ENCODE peak calls at places on chromosomes 5 and 9, in ten cellular contexts. One of them, this sample, is unnamed.

GRCh38 chr9:118578467-118578866 is 790.8 kb downstream of the BRINP1 start:
- DNase-seq in choroid plexus epithelial cell: peak; percentile 81
- DNase-seq in AG04450: no peak
- DNase-seq in uterus: no peak
- DNase-seq in nephron progenitor cell: no peak
- DNase-seq in endothelial cell: no peak
- DNase-seq in astrocyte: peak; percentile 74
- DNase-seq in HepG2: no peak
- DNase-seq in BJ: peak; percentile 31
- DNase-seq in GM10248: no peak
- DNase-seq in this sample: peak; percentile 23

GRCh38 chr5:135821061-135821781 is 13.2 kb upstream of the SLC25A48 start:
- DNase-seq in astrocyte: no peak
- DNase-seq in endothelial cell: no peak
- DNase-seq in GM10248: no peak
- DNase-seq in choroid plexus epithelial cell: no peak
- DNase-seq in AG04450: no peak
- DNase-seq in uterus: no peak
- DNase-seq in BJ: no peak
- DNase-seq in HepG2: no peak
- DNase-seq in nephron progenitor cell: no peak
- DNase-seq in this sample: no peak

GRCh38 chr9:84761137-84761808 is 91.7 kb downstream of the NTRK2 start:
- DNase-seq in choroid plexus epithelial cell: no peak
- DNase-seq in GM10248: no peak
- DNase-seq in AG04450: no peak
- DNase-seq in uterus: no peak
- DNase-seq in endothelial cell: no peak
- DNase-seq in astrocyte: no peak
- DNase-seq in BJ: no peak
- DNase-seq in HepG2: no peak
- DNase-seq in nephron progenitor cell: no peak
- DNase-seq in this sample: no peak

GRCh38 chr9:124256517-124257069 is 1.2 kb upstream of the NEK6 start:
- DNase-seq in BJ: peak; percentile 87
- DNase-seq in astrocyte: peak; percentile 96
- DNase-seq in AG04450: no peak
- DNase-seq in HepG2: peak; percentile 39
- DNase-seq in endothelial cell: no peak
- DNase-seq in choroid plexus epithelial cell: peak; percentile 88
- DNase-seq in GM10248: no peak
- DNase-seq in nephron progenitor cell: no peak
- DNase-seq in uterus: no peak
- DNase-seq in this sample: peak; percentile 94

GRCh38 chr9:75039006-75039405 is 10.9 kb upstream of the CARNMT1 start:
- DNase-seq in nephron progenitor cell: no peak
- DNase-seq in BJ: peak; percentile 89
- DNase-seq in uterus: peak; percentile 16
- DNase-seq in HepG2: no peak
- DNase-seq in astrocyte: peak; percentile 80
- DNase-seq in AG04450: peak; percentile 75
- DNase-seq in choroid plexus epithelial cell: peak; percentile 4
- DNase-seq in endothelial cell: no peak
- DNase-seq in GM10248: no peak
- DNase-seq in this sample: no peak

GRCh38 chr9:130263601-130264413 is 1.8 kb upstream of the HMCN2 start:
- DNase-seq in HepG2: no peak
- DNase-seq in BJ: no peak
- DNase-seq in endothelial cell: no peak
- DNase-seq in uterus: no peak
- DNase-seq in astrocyte: peak; percentile 18
- DNase-seq in GM10248: peak; percentile 4
- DNase-seq in choroid plexus epithelial cell: no peak
- DNase-seq in AG04450: no peak
- DNase-seq in nephron progenitor cell: no peak
- DNase-seq in this sample: peak; percentile 19

GRCh38 chr5:1041225-1042186 is 32.9 kb downstream of the NKD2 start:
- DNase-seq in BJ: no peak
- DNase-seq in endothelial cell: no peak
- DNase-seq in nephron progenitor cell: no peak
- DNase-seq in HepG2: no peak
- DNase-seq in choroid plexus epithelial cell: no peak
- DNase-seq in astrocyte: no peak
- DNase-seq in AG04450: no peak
- DNase-seq in uterus: no peak
- DNase-seq in GM10248: no peak
- DNase-seq in this sample: peak; percentile 10

GRCh38 chr9:9820411-9820810 is 792.4 kb downstream of the PTPRD start:
- DNase-seq in nephron progenitor cell: no peak
- DNase-seq in GM10248: no peak
- DNase-seq in uterus: no peak
- DNase-seq in endothelial cell: no peak
- DNase-seq in choroid plexus epithelial cell: peak; percentile 8
- DNase-seq in astrocyte: peak; percentile 63
- DNase-seq in BJ: no peak
- DNase-seq in HepG2: no peak
- DNase-seq in AG04450: no peak
- DNase-seq in this sample: peak; percentile 9

GRCh38 chr9:36029765-36030528 is 6.8 kb upstream of the RECK start:
- DNase-seq in GM10248: no peak
- DNase-seq in AG04450: peak; percentile 94
- DNase-seq in endothelial cell: no peak
- DNase-seq in uterus: no peak
- DNase-seq in choroid plexus epithelial cell: peak; percentile 96
- DNase-seq in HepG2: no peak
- DNase-seq in astrocyte: peak; percentile 96
- DNase-seq in nephron progenitor cell: no peak
- DNase-seq in BJ: peak; percentile 97
- DNase-seq in this sample: peak; percentile 76

GRCh38 chr9:134208981-134209725 is 44.8 kb upstream of the RNU6ATAC start:
- DNase-seq in HepG2: no peak
- DNase-seq in AG04450: no peak
- DNase-seq in BJ: no peak
- DNase-seq in uterus: peak; percentile 9
- DNase-seq in GM10248: no peak
- DNase-seq in choroid plexus epithelial cell: no peak
- DNase-seq in nephron progenitor cell: no peak
- DNase-seq in astrocyte: no peak
- DNase-seq in endothelial cell: no peak
- DNase-seq in this sample: no peak

GRCh38 chr9:128092199-128092977 is 24.4 kb downstream of the SLC25A25 start:
- DNase-seq in AG04450: no peak
- DNase-seq in uterus: no peak
- DNase-seq in HepG2: no peak
- DNase-seq in astrocyte: no peak
- DNase-seq in choroid plexus epithelial cell: no peak
- DNase-seq in nephron progenitor cell: no peak
- DNase-seq in BJ: no peak
- DNase-seq in GM10248: no peak
- DNase-seq in endothelial cell: no peak
- DNase-seq in this sample: no peak

GRCh38 chr5:146967646-146968045 is 89.1 kb upstream of the PPP2R2B start:
- DNase-seq in BJ: no peak
- DNase-seq in astrocyte: no peak
- DNase-seq in uterus: no peak
- DNase-seq in GM10248: no peak
- DNase-seq in nephron progenitor cell: no peak
- DNase-seq in endothelial cell: no peak
- DNase-seq in HepG2: no peak
- DNase-seq in AG04450: no peak
- DNase-seq in choroid plexus epithelial cell: no peak
- DNase-seq in this sample: no peak

GRCh38 chr5:136040746-136041415 is 12.1 kb downstream of the TGFBI start:
- DNase-seq in AG04450: no peak
- DNase-seq in GM10248: no peak
- DNase-seq in endothelial cell: no peak
- DNase-seq in astrocyte: no peak
- DNase-seq in choroid plexus epithelial cell: no peak
- DNase-seq in uterus: no peak
- DNase-seq in HepG2: no peak
- DNase-seq in nephron progenitor cell: no peak
- DNase-seq in BJ: no peak
- DNase-seq in this sample: no peak

GRCh38 chr9:83197611-83198010 is 134.7 kb upstream of the RASEF start:
- DNase-seq in BJ: no peak
- DNase-seq in choroid plexus epithelial cell: no peak
- DNase-seq in endothelial cell: no peak
- DNase-seq in nephron progenitor cell: no peak
- DNase-seq in astrocyte: no peak
- DNase-seq in HepG2: no peak
- DNase-seq in AG04450: no peak
- DNase-seq in uterus: no peak
- DNase-seq in GM10248: no peak
- DNase-seq in this sample: no peak

GRCh38 chr5:158641016-158641415 is 458.7 kb downstream of the EBF1 start:
- DNase-seq in AG04450: no peak
- DNase-seq in BJ: no peak
- DNase-seq in HepG2: no peak
- DNase-seq in endothelial cell: no peak
- DNase-seq in nephron progenitor cell: no peak
- DNase-seq in astrocyte: no peak
- DNase-seq in uterus: peak; percentile 21
- DNase-seq in GM10248: no peak
- DNase-seq in choroid plexus epithelial cell: no peak
- DNase-seq in this sample: no peak

GRCh38 chr5:158639876-158640570 is 459.7 kb downstream of the EBF1 start:
- DNase-seq in BJ: no peak
- DNase-seq in GM10248: no peak
- DNase-seq in choroid plexus epithelial cell: no peak
- DNase-seq in nephron progenitor cell: no peak
- DNase-seq in endothelial cell: no peak
- DNase-seq in astrocyte: no peak
- DNase-seq in uterus: no peak
- DNase-seq in HepG2: no peak
- DNase-seq in AG04450: no peak
- DNase-seq in this sample: no peak

GRCh38 chr5:158642852-158643251 is 456.9 kb downstream of the EBF1 start:
- DNase-seq in nephron progenitor cell: no peak
- DNase-seq in choroid plexus epithelial cell: no peak
- DNase-seq in AG04450: no peak
- DNase-seq in endothelial cell: no peak
- DNase-seq in BJ: no peak
- DNase-seq in astrocyte: no peak
- DNase-seq in HepG2: no peak
- DNase-seq in uterus: no peak
- DNase-seq in GM10248: no peak
- DNase-seq in this sample: no peak

GRCh38 chr5:158637039-158637438 is 462.7 kb downstream of the EBF1 start:
- DNase-seq in AG04450: no peak
- DNase-seq in nephron progenitor cell: no peak
- DNase-seq in uterus: no peak
- DNase-seq in astrocyte: no peak
- DNase-seq in HepG2: no peak
- DNase-seq in GM10248: no peak
- DNase-seq in BJ: no peak
- DNase-seq in choroid plexus epithelial cell: no peak
- DNase-seq in endothelial cell: no peak
- DNase-seq in this sample: no peak

GRCh38 chr5:158640581-158640980 is 459.1 kb downstream of the EBF1 start:
- DNase-seq in HepG2: no peak
- DNase-seq in astrocyte: peak; percentile 31
- DNase-seq in GM10248: no peak
- DNase-seq in nephron progenitor cell: no peak
- DNase-seq in choroid plexus epithelial cell: peak; percentile 44
- DNase-seq in uterus: peak; percentile 16
- DNase-seq in BJ: no peak
- DNase-seq in endothelial cell: no peak
- DNase-seq in AG04450: no peak
- DNase-seq in this sample: no peak
- TF ChIP-seq CTCF in HepG2: no peak
- TF ChIP-seq CTCF in astrocyte: no peak
- TF ChIP-seq CTCF in GM10248: no peak
- TF ChIP-seq CTCF in nephron progenitor cell: no peak
- TF ChIP-seq CTCF in choroid plexus epithelial cell: no peak
- TF ChIP-seq CTCF in uterus: no peak
- TF ChIP-seq CTCF in BJ: no peak
- TF ChIP-seq CTCF in endothelial cell: no peak
- TF ChIP-seq CTCF in AG04450: no peak
- TF ChIP-seq CTCF in this sample: no peak

GRCh38 chr9:99819484-99820329 is 2.0 kb upstream of the NR4A3 start:
- DNase-seq in endothelial cell: peak; percentile 90
- DNase-seq in astrocyte: peak; percentile 86
- DNase-seq in HepG2: peak; percentile 81
- DNase-seq in nephron progenitor cell: peak; percentile 90
- DNase-seq in AG04450: peak; percentile 87
- DNase-seq in BJ: peak; percentile 68
- DNase-seq in uterus: peak; percentile 94
- DNase-seq in choroid plexus epithelial cell: peak; percentile 96
- DNase-seq in GM10248: peak; percentile 89
- DNase-seq in this sample: peak; percentile 49
- TF ChIP-seq CTCF in endothelial cell: no peak
- TF ChIP-seq CTCF in astrocyte: peak; percentile 7
- TF ChIP-seq CTCF in HepG2: peak; percentile 31
- TF ChIP-seq CTCF in nephron progenitor cell: no peak
- TF ChIP-seq CTCF in AG04450: no peak
- TF ChIP-seq CTCF in BJ: peak; percentile 41
- TF ChIP-seq CTCF in uterus: peak; percentile 18
- TF ChIP-seq CTCF in choroid plexus epithelial cell: peak; percentile 40
- TF ChIP-seq CTCF in GM10248: peak; percentile 15
- TF ChIP-seq CTCF in this sample: peak; percentile 3

GRCh38 chr5:131382407-131383395 is 118.8 kb downstream of the CDC42SE2 start:
- DNase-seq in uterus: no peak
- DNase-seq in HepG2: peak; percentile 66
- DNase-seq in choroid plexus epithelial cell: peak; percentile 86
- DNase-seq in endothelial cell: no peak
- DNase-seq in GM10248: peak; percentile 46
- DNase-seq in AG04450: peak; percentile 8
- DNase-seq in astrocyte: no peak
- DNase-seq in nephron progenitor cell: no peak
- DNase-seq in BJ: no peak
- DNase-seq in this sample: no peak
- TF ChIP-seq CTCF in uterus: no peak
- TF ChIP-seq CTCF in HepG2: peak; percentile 69
- TF ChIP-seq CTCF in choroid plexus epithelial cell: peak; percentile 76
- TF ChIP-seq CTCF in endothelial cell: peak; percentile 32
- TF ChIP-seq CTCF in GM10248: peak; percentile 53
- TF ChIP-seq CTCF in AG04450: peak; percentile 49
- TF ChIP-seq CTCF in astrocyte: peak; percentile 56
- TF ChIP-seq CTCF in nephron progenitor cell: peak; percentile 45
- TF ChIP-seq CTCF in BJ: peak; percentile 46
- TF ChIP-seq CTCF in this sample: peak; percentile 57

DNA sequence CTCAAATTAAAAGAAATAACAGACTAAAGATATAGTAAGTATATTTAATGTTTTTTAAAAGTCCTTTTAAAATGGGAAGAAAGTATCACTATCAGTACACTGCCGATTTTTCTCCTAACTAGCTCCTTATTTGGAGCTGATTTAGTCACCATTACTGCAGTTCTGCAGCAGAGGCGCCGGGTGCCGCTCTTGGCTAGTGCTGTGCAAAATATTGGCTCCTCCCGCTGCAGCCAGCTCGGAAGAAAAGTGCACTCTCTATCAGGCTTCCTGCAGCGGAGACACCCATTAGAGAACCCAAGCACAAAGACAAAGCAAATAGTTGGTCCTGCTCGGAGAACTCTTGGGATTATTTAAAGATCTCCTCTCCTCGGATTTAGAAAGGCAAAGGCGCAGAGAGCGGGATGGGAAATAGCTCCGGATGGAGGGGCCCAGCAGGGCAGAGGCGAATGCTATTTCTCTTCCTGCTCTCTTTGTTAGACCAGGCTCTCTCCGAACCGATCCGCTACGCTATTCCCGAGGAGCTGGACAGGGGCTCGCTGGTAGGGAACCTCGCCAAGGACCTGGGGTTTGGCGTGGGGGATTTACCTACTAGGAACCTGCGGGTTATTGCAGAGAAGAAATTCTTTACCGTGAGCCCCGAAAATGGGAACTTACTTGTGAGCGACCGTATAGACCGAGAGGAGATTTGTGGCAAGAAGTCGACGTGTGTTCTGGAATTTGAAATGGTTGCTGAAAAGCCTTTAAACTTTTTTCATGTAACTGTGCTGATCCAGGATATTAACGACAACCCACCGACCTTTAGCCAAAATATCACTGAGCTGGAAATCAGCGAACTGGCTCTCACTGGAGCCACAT is at the start of gene PCDHGB3:
- DNase-seq in HepG2: no peak
- DNase-seq in GM10248: peak; percentile 74
- DNase-seq in nephron progenitor cell: no peak
- DNase-seq in astrocyte: peak; percentile 39
- DNase-seq in BJ: no peak
- DNase-seq in uterus: no peak
- DNase-seq in choroid plexus epithelial cell: peak; percentile 64
- DNase-seq in endothelial cell: no peak
- DNase-seq in AG04450: no peak
- DNase-seq in this sample: no peak
- TF ChIP-seq CTCF in HepG2: no peak
- TF ChIP-seq CTCF in GM10248: peak; percentile 16
- TF ChIP-seq CTCF in nephron progenitor cell: no peak
- TF ChIP-seq CTCF in astrocyte: peak; percentile 38
- TF ChIP-seq CTCF in BJ: peak; percentile 61
- TF ChIP-seq CTCF in uterus: no peak
- TF ChIP-seq CTCF in choroid plexus epithelial cell: peak; percentile 59
- TF ChIP-seq CTCF in endothelial cell: no peak
- TF ChIP-seq CTCF in AG04450: peak; percentile 48
- TF ChIP-seq CTCF in this sample: no peak

This sample was measured in kidney epithelial cell.